ENCODE peak calls at places on chromosome 6, in four cellular contexts. One of them, this sample, is unnamed.

GRCh38 chr6:137497722-137498463 is 3.7 kb upstream of the OLIG3 start:
- DNase-seq in NCI-H1417: no peak
- DNase-seq in tibial artery: no peak
- DNase-seq in stimulated activated CD4-positive, alpha-beta T cell treated with anti-CD3 and anti-CD28 coated beads, Interleukin-1b, Interleukin-23, amount 100 ng/mL, for 4 hours: no peak
- DNase-seq in this sample: no peak

GRCh38 chr6:134295953-134296553 is 21.9 kb downstream of the SGK1 start:
- DNase-seq in NCI-H1417: no peak
- DNase-seq in stimulated activated CD4-positive, alpha-beta T cell treated with anti-CD3 and anti-CD28 coated beads, Interleukin-1b, Interleukin-23, amount 100 ng/mL, for 4 hours: no peak
- DNase-seq in tibial artery: peak; percentile 74
- DNase-seq in this sample: peak; percentile 59

GRCh38 chr6:38604700-38605099 is 35.0 kb downstream of the BTBD9 start:
- DNase-seq in NCI-H1417: peak; percentile 51
- DNase-seq in tibial artery: no peak
- DNase-seq in stimulated activated CD4-positive, alpha-beta T cell treated with anti-CD3 and anti-CD28 coated beads, Interleukin-1b, Interleukin-23, amount 100 ng/mL, for 4 hours: no peak
- DNase-seq in this sample: no peak

GRCh38 chr6:149335924-149336323 is 18.4 kb downstream of the TAB2 start:
- DNase-seq in stimulated activated CD4-positive, alpha-beta T cell treated with anti-CD3 and anti-CD28 coated beads, Interleukin-1b, Interleukin-23, amount 100 ng/mL, for 4 hours: peak; percentile 22
- DNase-seq in NCI-H1417: no peak
- DNase-seq in tibial artery: no peak
- DNase-seq in this sample: no peak

GRCh38 chr6:35469711-35470662 is 1.8 kb downstream of the RPL10A start:
- DNase-seq in NCI-H1417: no peak
- DNase-seq in stimulated activated CD4-positive, alpha-beta T cell treated with anti-CD3 and anti-CD28 coated beads, Interleukin-1b, Interleukin-23, amount 100 ng/mL, for 4 hours: no peak
- DNase-seq in tibial artery: no peak
- DNase-seq in this sample: no peak

GRCh38 chr6:147223751-147224150 is 19.5 kb downstream of the STXBP5 start:
- DNase-seq in tibial artery: no peak
- DNase-seq in NCI-H1417: no peak
- DNase-seq in stimulated activated CD4-positive, alpha-beta T cell treated with anti-CD3 and anti-CD28 coated beads, Interleukin-1b, Interleukin-23, amount 100 ng/mL, for 4 hours: no peak
- DNase-seq in this sample: no peak

GRCh38 chr6:34866509-34866908 is 21.3 kb downstream of the TAF11 start:
- DNase-seq in tibial artery: no peak
- DNase-seq in NCI-H1417: no peak
- DNase-seq in stimulated activated CD4-positive, alpha-beta T cell treated with anti-CD3 and anti-CD28 coated beads, Interleukin-1b, Interleukin-23, amount 100 ng/mL, for 4 hours: no peak
- DNase-seq in this sample: no peak

GRCh38 chr6:45610374-45610773 is 232.6 kb upstream of the SUPT3H start:
- DNase-seq in tibial artery: no peak
- DNase-seq in NCI-H1417: no peak
- DNase-seq in stimulated activated CD4-positive, alpha-beta T cell treated with anti-CD3 and anti-CD28 coated beads, Interleukin-1b, Interleukin-23, amount 100 ng/mL, for 4 hours: no peak
- DNase-seq in this sample: no peak

GRCh38 chr6:72963946-72964345 is 261.4 kb downstream of the KHDC1L start:
- DNase-seq in stimulated activated CD4-positive, alpha-beta T cell treated with anti-CD3 and anti-CD28 coated beads, Interleukin-1b, Interleukin-23, amount 100 ng/mL, for 4 hours: no peak
- DNase-seq in NCI-H1417: no peak
- DNase-seq in tibial artery: no peak
- DNase-seq in this sample: no peak

GRCh38 chr6:43228951-43229802 is at the start of gene DNPH1:
- DNase-seq in stimulated activated CD4-positive, alpha-beta T cell treated with anti-CD3 and anti-CD28 coated beads, Interleukin-1b, Interleukin-23, amount 100 ng/mL, for 4 hours: peak; percentile 78
- DNase-seq in tibial artery: peak; percentile 83
- DNase-seq in NCI-H1417: peak; percentile 75
- DNase-seq in this sample: peak; percentile 67

GRCh38 chr6:166289181-166290061 is 18.8 kb downstream of the PRR18 start:
- DNase-seq in NCI-H1417: no peak
- DNase-seq in stimulated activated CD4-positive, alpha-beta T cell treated with anti-CD3 and anti-CD28 coated beads, Interleukin-1b, Interleukin-23, amount 100 ng/mL, for 4 hours: no peak
- DNase-seq in tibial artery: no peak
- DNase-seq in this sample: no peak

GRCh38 chr6:3229566-3230274 is 2.3 kb upstream of the TUBB2B start:
- DNase-seq in stimulated activated CD4-positive, alpha-beta T cell treated with anti-CD3 and anti-CD28 coated beads, Interleukin-1b, Interleukin-23, amount 100 ng/mL, for 4 hours: peak; percentile 30
- DNase-seq in NCI-H1417: peak; percentile 80
- DNase-seq in tibial artery: peak; percentile 65
- DNase-seq in this sample: no peak

GRCh38 chr6:160386869-160387518 is 38.8 kb downstream of the SLC22A3 start:
- DNase-seq in NCI-H1417: no peak
- DNase-seq in stimulated activated CD4-positive, alpha-beta T cell treated with anti-CD3 and anti-CD28 coated beads, Interleukin-1b, Interleukin-23, amount 100 ng/mL, for 4 hours: no peak
- DNase-seq in tibial artery: no peak
- DNase-seq in this sample: no peak

GRCh38 chr6:121733216-121733615 is 297.8 kb downstream of the GJA1 start:
- DNase-seq in tibial artery: no peak
- DNase-seq in NCI-H1417: no peak
- DNase-seq in stimulated activated CD4-positive, alpha-beta T cell treated with anti-CD3 and anti-CD28 coated beads, Interleukin-1b, Interleukin-23, amount 100 ng/mL, for 4 hours: no peak
- DNase-seq in this sample: no peak

GRCh38 chr6:70118670-70119069 is 184.2 kb downstream of the COL9A1 start:
- DNase-seq in stimulated activated CD4-positive, alpha-beta T cell treated with anti-CD3 and anti-CD28 coated beads, Interleukin-1b, Interleukin-23, amount 100 ng/mL, for 4 hours: no peak
- DNase-seq in NCI-H1417: no peak
- DNase-seq in tibial artery: no peak
- DNase-seq in this sample: no peak

GRCh38 chr6:152701081-152701862 is 3.6 kb downstream of the MYCT1 start:
- DNase-seq in NCI-H1417: no peak
- DNase-seq in stimulated activated CD4-positive, alpha-beta T cell treated with anti-CD3 and anti-CD28 coated beads, Interleukin-1b, Interleukin-23, amount 100 ng/mL, for 4 hours: no peak
- DNase-seq in tibial artery: no peak
- DNase-seq in this sample: no peak

GRCh38 chr6:157107915-157108651 is 215.2 kb downstream of the TMEM242 start:
- DNase-seq in NCI-H1417: peak; percentile 52
- DNase-seq in tibial artery: no peak
- DNase-seq in stimulated activated CD4-positive, alpha-beta T cell treated with anti-CD3 and anti-CD28 coated beads, Interleukin-1b, Interleukin-23, amount 100 ng/mL, for 4 hours: no peak
- DNase-seq in this sample: no peak

GRCh38 chr6:2378891-2379652 is 133.7 kb upstream of the GMDS start:
- DNase-seq in stimulated activated CD4-positive, alpha-beta T cell treated with anti-CD3 and anti-CD28 coated beads, Interleukin-1b, Interleukin-23, amount 100 ng/mL, for 4 hours: no peak
- DNase-seq in tibial artery: no peak
- DNase-seq in NCI-H1417: no peak
- DNase-seq in this sample: no peak

GRCh38 chr6:89970609-89971337 is 76.5 kb downstream of the GJA10 start:
- DNase-seq in tibial artery: no peak
- DNase-seq in NCI-H1417: peak; percentile 79
- DNase-seq in stimulated activated CD4-positive, alpha-beta T cell treated with anti-CD3 and anti-CD28 coated beads, Interleukin-1b, Interleukin-23, amount 100 ng/mL, for 4 hours: no peak
- DNase-seq in this sample: peak; percentile 48

GRCh38 chr6:88780714-88781389 is 182.6 kb downstream of the RNGTT start:
- DNase-seq in tibial artery: no peak
- DNase-seq in stimulated activated CD4-positive, alpha-beta T cell treated with anti-CD3 and anti-CD28 coated beads, Interleukin-1b, Interleukin-23, amount 100 ng/mL, for 4 hours: peak; percentile 1
- DNase-seq in NCI-H1417: peak; percentile 55
- DNase-seq in this sample: no peak

GRCh38 chr6:2861822-2862164 is 20.1 kb upstream of the SERPINB1 start:
- DNase-seq in NCI-H1417: no peak
- DNase-seq in tibial artery: no peak
- DNase-seq in stimulated activated CD4-positive, alpha-beta T cell treated with anti-CD3 and anti-CD28 coated beads, Interleukin-1b, Interleukin-23, amount 100 ng/mL, for 4 hours: no peak
- DNase-seq in this sample: no peak

GRCh38 chr6:67210450-67210849 is 1424.6 kb upstream of the ADGRB3 start:
- DNase-seq in tibial artery: no peak
- DNase-seq in NCI-H1417: no peak
- DNase-seq in stimulated activated CD4-positive, alpha-beta T cell treated with anti-CD3 and anti-CD28 coated beads, Interleukin-1b, Interleukin-23, amount 100 ng/mL, for 4 hours: no peak
- DNase-seq in this sample: no peak

GRCh38 chr6:26043389-26044139 is 43.7 kb upstream of the HFE start:
- DNase-seq in NCI-H1417: peak; percentile 87
- DNase-seq in tibial artery: peak; percentile 89
- DNase-seq in stimulated activated CD4-positive, alpha-beta T cell treated with anti-CD3 and anti-CD28 coated beads, Interleukin-1b, Interleukin-23, amount 100 ng/mL, for 4 hours: no peak
- DNase-seq in this sample: peak; percentile 57

GRCh38 chr6:130946076-130946475 is 117.0 kb downstream of the EPB41L2 start:
- DNase-seq in tibial artery: no peak
- DNase-seq in stimulated activated CD4-positive, alpha-beta T cell treated with anti-CD3 and anti-CD28 coated beads, Interleukin-1b, Interleukin-23, amount 100 ng/mL, for 4 hours: no peak
- DNase-seq in NCI-H1417: no peak
- DNase-seq in this sample: no peak

This sample was measured in tibial nerve.